ENCODE peak calls at places on chromosomes 7 and 10, in five cellular contexts. A is GM12878, M is HepG2, R is H1, G is NT2/D1. P is an unnamed sample.
A peak's percentile ranks its signal among the peaks of the same experiment; 100 is the strongest.

GRCh38 chr10:129397198-129397974 is 69.7 kb upstream of the MGMT start:
- DNase-seq in G (no peak), R (no peak), A (no peak), M (no peak), P (no peak)

GRCh38 chr7:47763063-47763974 is 181.4 kb upstream of the TNS3 start:
- DNase-seq in G (no peak), A (no peak), R (no peak), M (peak; percentile 100), P (no peak)

GRCh38 chr7:29482056-29482455 is 81.6 kb upstream of the PRR15 start:
- DNase-seq in M (no peak), G (no peak), R (no peak), A (no peak), P (no peak)

GRCh38 chr7:26868841-26869505 is 4.6 kb upstream of the SKAP2 start:
- DNase-seq in R (no peak), M (no peak), A (no peak), G (no peak), P (no peak)

GRCh38 chr7:139896831-139897230 is 67.8 kb downstream of the TBXAS1 start:
- DNase-seq in G (no peak), M (no peak), R (no peak), A (no peak), P (no peak)

GRCh38 chr10:93745411-93746065 is 12.2 kb upstream of the LGI1 start:
- DNase-seq in A (no peak), R (peak; percentile 77), M (peak; percentile 5), G (no peak), P (peak; percentile 81)

GRCh38 chr7:129569811-129570215 is 41.7 kb upstream of the NRF1 start:
- DNase-seq in A (no peak), R (no peak), G (no peak), M (peak; percentile 89), P (no peak)

GRCh38 chr10:80855348-80855971 is 317.8 kb downstream of the SH2D4B start:
- DNase-seq in G (peak; percentile 40), A (peak; percentile 13), R (peak; percentile 77), M (peak; percentile 2), P (peak; percentile 41)

GRCh38 chr7:80918406-80918805 is 445 bp downstream of the SEMA3C start:
- DNase-seq in M (no peak), A (no peak), G (peak; percentile 15), R (no peak), P (no peak)

GRCh38 chr7:35424869-35425495 is 171.1 kb upstream of the TBX20 start:
- DNase-seq in R (peak; percentile 65), A (no peak), G (peak; percentile 60), M (peak; percentile 41), P (peak; percentile 72)

GRCh38 chr7:65937296-65937695 is 44.7 kb downstream of the GUSB start:
- DNase-seq in A (no peak), G (no peak), M (no peak), R (no peak), P (no peak)

GRCh38 chr10:91709394-91709798 is 76.5 kb upstream of the PPP1R3C start:
- DNase-seq in G (no peak), M (no peak), A (no peak), R (no peak), P (no peak)

GRCh38 chr7:129169705-129170319 is 18.6 kb upstream of the SMO start:
- DNase-seq in R (peak; percentile 56), M (no peak), A (no peak), G (no peak), P (no peak)

GRCh38 chr10:31977440-31978157 is 49.0 kb upstream of the ARHGAP12 start:
- DNase-seq in G (no peak), R (no peak), A (no peak), M (no peak), P (no peak)

GRCh38 chr10:119680050-119680449 is 28.9 kb downstream of the BAG3 start:
- DNase-seq in R (no peak), A (no peak), G (no peak), M (no peak), P (no peak)

GRCh38 chr10:122435212-122435827 is 19.1 kb upstream of the ARMS2 start:
- DNase-seq in M (peak; percentile 30), A (no peak), R (no peak), G (no peak), P (no peak)

GRCh38 chr10:109981641-109982040 is 26.1 kb upstream of the ADD3 start:
- DNase-seq in G (no peak), A (no peak), R (no peak), M (no peak), P (no peak)

GRCh38 chr10:19331164-19331563 is 282.6 kb downstream of the MALRD1 start:
- DNase-seq in A (no peak), G (no peak), R (no peak), M (no peak), P (no peak)

GRCh38 chr10:86261933-86262665 is 104.5 kb downstream of the GRID1 start:
- DNase-seq in A (peak; percentile 21), G (peak; percentile 25), M (peak; percentile 5), R (peak; percentile 67), P (peak; percentile 34)

GRCh38 chr10:12420530-12421117 is 71.3 kb downstream of the CAMK1D start:
- DNase-seq in G (no peak), M (no peak), R (no peak), A (no peak), P (no peak)

GRCh38 chr10:86757110-86757790 is 831 bp downstream of the BMPR1A start:
- DNase-seq in A (no peak), M (peak; percentile 62), G (no peak), R (no peak), P (peak; percentile 25)

GRCh38 chr7:102306916-102307677 is 20.4 kb downstream of the SH2B2 start:
- DNase-seq in M (peak; percentile 72), A (peak; percentile 96), R (no peak), G (peak; percentile 72), P (no peak)

GRCh38 chr7:38306914-38307313 is 33.5 kb upstream of the TARP start:
- DNase-seq in R (no peak), A (no peak), G (no peak), M (no peak), P (no peak)

GRCh38 chr7:47088329-47089067 is 493.4 kb downstream of the TNS3 start:
- DNase-seq in R (peak; percentile 63), G (peak; percentile 65), M (peak; percentile 46), A (no peak), P (peak; percentile 68)

GRCh38 chr10:16770646-16771045 is 46.6 kb downstream of the RSU1 start:
- DNase-seq in M (no peak), R (no peak), A (no peak), G (no peak), P (no peak)

GRCh38 chr7:99949645-99950228 is 20.3 kb upstream of the GJC3 start:
- DNase-seq in A (no peak), M (peak; percentile 21), R (no peak), G (no peak), P (no peak)

GRCh38 chr7:434891-435486 is 84.7 kb downstream of the PDGFA start:
- DNase-seq in R (no peak), A (no peak), M (peak; percentile 75), G (peak; percentile 96), P (no peak)

GRCh38 chr10:102311025-102311420 is 65.7 kb downstream of the GBF1 start:
- DNase-seq in M (no peak), A (no peak), G (no peak), R (no peak), P (no peak)

GRCh38 chr10:102312683-102313082 is 67.4 kb downstream of the GBF1 start:
- DNase-seq in G (no peak), M (no peak), A (no peak), R (no peak), P (no peak)

GRCh38 chr10:102309236-102309635 is 63.9 kb downstream of the GBF1 start:
- DNase-seq in M (no peak), A (no peak), R (no peak), G (no peak), P (no peak)

GRCh38 chr10:102309916-102310315 is 64.6 kb downstream of the GBF1 start:
- DNase-seq in A (no peak), G (no peak), M (no peak), R (no peak), P (no peak)

GRCh38 chr10:102310356-102311024 is 65.2 kb downstream of the GBF1 start:
- DNase-seq in A (no peak), M (peak; percentile 76), R (no peak), G (no peak), P (no peak)
- TF ChIP-seq SUZ12 in A (no peak), M (no peak), R (no peak), G (no peak), P (no peak)

GRCh38 chr7:150977382-150978135 is 562 bp downstream of the KCNH2 start:
- DNase-seq in A (no peak), M (no peak), G (no peak), R (no peak), P (no peak)
- TF ChIP-seq SUZ12 in A (no peak), M (no peak), G (no peak), R (no peak), P (no peak)

DNA sequence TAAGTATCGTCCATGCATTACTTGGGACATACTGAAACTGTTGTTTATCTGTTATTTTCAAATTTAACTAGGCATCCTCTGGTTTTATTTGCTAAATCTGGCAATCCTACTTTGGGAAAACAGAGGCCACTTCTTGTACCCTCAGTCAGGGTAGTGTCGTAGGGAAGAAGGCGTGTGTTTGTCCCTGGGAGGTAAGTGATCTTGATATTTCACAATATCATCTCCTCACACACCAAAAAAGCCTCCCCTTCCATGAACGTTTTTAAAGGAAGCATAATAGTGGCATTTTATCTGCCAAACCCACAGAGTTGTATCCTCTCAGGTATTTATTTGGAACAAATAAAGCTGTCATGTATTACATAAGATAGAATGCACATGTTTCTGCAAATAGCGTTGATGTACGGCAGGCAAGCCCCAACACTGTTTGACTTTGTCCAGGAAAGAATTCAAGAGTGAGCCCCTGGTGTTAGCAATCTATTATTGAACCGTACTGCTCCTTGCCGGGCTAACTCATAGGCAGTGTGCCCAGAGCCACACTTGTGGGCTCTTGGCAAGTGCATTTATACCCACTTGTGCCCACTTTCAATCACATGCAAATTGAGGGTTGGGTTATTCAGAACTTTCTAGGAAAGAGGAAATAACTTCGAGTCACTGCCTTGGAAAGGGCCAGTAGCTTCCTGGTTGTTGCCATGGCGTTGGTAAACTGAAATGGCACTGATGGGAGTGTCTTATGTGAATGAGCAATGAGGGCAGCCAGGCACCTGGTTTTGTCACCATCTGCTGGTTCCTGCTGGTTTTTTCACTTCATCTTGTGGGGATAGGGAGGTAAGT is 266.0 kb downstream of the USP6NL start:
- DNase-seq in G (no peak), M (peak; percentile 4), A (peak; percentile 27), R (no peak), P (no peak)
- TF ChIP-seq SUZ12 in G (no peak), M (no peak), A (no peak), R (no peak), P (no peak)

GRCh38 chr10:57972783-57973182 is 294.9 kb downstream of the IPMK start:
- DNase-seq in A (no peak), R (no peak), G (no peak), M (no peak), P (no peak)

GRCh38 chr10:57977262-57977661 is 290.4 kb downstream of the IPMK start:
- DNase-seq in A (no peak), M (no peak), G (no peak), R (no peak), P (no peak)

GRCh38 chr10:57968328-57969016 is 299.2 kb downstream of the IPMK start:
- DNase-seq in G (no peak), R (no peak), M (no peak), A (no peak), P (no peak)

GRCh38 chr10:57973451-57973850 is 294.2 kb downstream of the IPMK start:
- DNase-seq in G (no peak), R (no peak), A (no peak), M (no peak), P (no peak)
- TF ChIP-seq SUZ12 in G (no peak), R (no peak), A (no peak), M (no peak), P (no peak)

P was measured in HEK293T.